ENCODE peak calls at places on chromosomes 11 and 22, in four cellular contexts. L, D, S and M are unnamed samples.
A peak's percentile ranks its signal among the peaks of the same experiment; 100 is the strongest.

GRCh38 chr11:96086111-96086510 is 162.2 kb upstream of the MTMR2 start:
- DNase-seq in S (no peak), D (no peak), L (no peak), M (no peak)

GRCh38 chr11:9304178-9304577 is 10.2 kb downstream of the TMEM41B start:
- DNase-seq in S (no peak), D (no peak), L (no peak), M (no peak)

GRCh38 chr11:126680109-126680508 is 320.5 kb downstream of the KIRREL3 start:
- DNase-seq in S (no peak), L (no peak), D (no peak), M (no peak)

GRCh38 chr11:77449060-77449521 is 24.8 kb downstream of the PAK1 start:
- DNase-seq in D (no peak), S (no peak), L (no peak), M (peak; percentile 86)

GRCh38 chr11:5246772-5247478 is 2.7 kb downstream of the HBG1 start:
- DNase-seq in L (no peak), D (no peak), S (no peak), M (no peak)

GRCh38 chr11:113681711-113682410 is 24.2 kb downstream of the TMPRSS5 start:
- DNase-seq in S (no peak), L (peak; percentile 30), D (no peak), M (no peak)

GRCh38 chr22:37762389-37762836 is 45.3 kb upstream of the GCAT start:
- DNase-seq in S (no peak), L (no peak), D (no peak), M (peak; percentile 55)

GRCh38 chr22:42428025-42428424 is 4.2 kb downstream of the NFAM1 start:
- DNase-seq in D (no peak), S (no peak), L (no peak), M (no peak)

GRCh38 chr22:36467042-36467810 is 14.2 kb downstream of the TXN2 start:
- DNase-seq in L (no peak), D (no peak), S (no peak), M (no peak)

GRCh38 chr22:31144223-31144622 is 3.9 kb upstream of the PLA2G3 start:
- DNase-seq in S (no peak), D (no peak), L (no peak), M (no peak)

GRCh38 chr11:73267921-73268540 is 4.1 kb upstream of the P2RY6 start:
- DNase-seq in S (peak; percentile 11), L (no peak), D (no peak), M (no peak)

GRCh38 chr11:115244758-115245157 is 259.5 kb downstream of the CADM1 start:
- DNase-seq in D (no peak), S (no peak), L (no peak), M (no peak)

GRCh38 chr11:126345759-126346585 is 9.5 kb upstream of the ST3GAL4 start:
- DNase-seq in L (no peak), S (no peak), D (no peak), M (peak; percentile 84)

GRCh38 chr11:118166641-118167040 is 9.8 kb downstream of the SCN2B start:
- DNase-seq in L (no peak), S (no peak), D (no peak), M (no peak)

GRCh38 chr22:38186429-38186828 is 4.8 kb upstream of the PLA2G6 start:
- DNase-seq in S (no peak), D (no peak), L (no peak), M (no peak)

GRCh38 chr22:35349704-35350538 is 31.0 kb upstream of the HMOX1 start:
- DNase-seq in D (no peak), S (no peak), L (no peak), M (no peak)

GRCh38 chr11:42951266-42951665 is 360.5 kb upstream of the API5 start:
- DNase-seq in D (no peak), L (peak; percentile 50), S (peak; percentile 31), M (no peak)

GRCh38 chr22:24157783-24158170 is 23.5 kb upstream of the SUSD2 start:
- DNase-seq in D (no peak), S (no peak), L (no peak), M (no peak)
- TF ChIP-seq POLR2AphosphoS5 in D (no peak), S (no peak), L (no peak), M (no peak)

GRCh38 chr11:31881825-31882224 is 70.7 kb upstream of the PAX6 start:
- DNase-seq in L (no peak), D (no peak), S (no peak), M (no peak)

GRCh38 chr11:31884080-31884479 is 73.0 kb upstream of the PAX6 start:
- DNase-seq in D (no peak), L (no peak), S (no peak), M (no peak)

GRCh38 chr11:31883435-31883834 is 72.3 kb upstream of the PAX6 start:
- DNase-seq in D (no peak), L (no peak), S (no peak), M (no peak)

GRCh38 chr11:31882951-31883392 is 71.8 kb upstream of the PAX6 start:
- DNase-seq in S (no peak), D (no peak), L (no peak), M (no peak)

GRCh38 chr11:31887180-31887579 is 76.1 kb upstream of the PAX6 start:
- DNase-seq in L (no peak), S (no peak), D (no peak), M (no peak)
- TF ChIP-seq CTCF in L (no peak), S (no peak), D (peak; percentile 53), M (no peak)

DNA sequence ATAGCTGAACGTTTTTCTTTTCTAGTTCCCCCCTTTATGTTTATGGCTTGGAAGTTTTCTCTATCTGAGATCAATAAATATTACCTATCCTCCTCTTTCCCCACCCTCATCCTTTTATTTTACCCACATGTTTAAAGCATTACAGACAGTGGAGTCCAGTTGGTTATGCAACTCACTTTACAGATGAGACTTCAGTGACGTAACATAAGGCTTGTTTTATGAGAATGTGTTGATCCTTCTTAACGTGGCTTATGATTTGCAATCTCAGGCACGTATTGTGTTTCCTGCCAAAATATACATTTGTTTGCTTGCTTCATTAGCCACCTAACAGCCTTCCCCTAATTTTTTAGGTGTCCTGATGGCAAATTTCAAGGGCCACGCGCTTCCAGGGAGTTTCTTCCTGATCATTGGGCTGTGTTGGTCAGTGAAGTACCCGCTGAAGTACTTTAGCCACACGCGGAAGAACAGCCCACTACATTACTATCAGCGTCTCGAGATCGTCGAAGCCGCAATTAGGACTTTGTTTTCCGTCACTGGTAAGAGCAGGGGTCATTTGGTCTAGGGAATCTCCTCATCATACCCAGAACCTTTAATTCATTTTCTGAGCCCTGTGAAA is 36.6 kb downstream of the TMEM45B start:
- DNase-seq in D (no peak), S (no peak), L (no peak), M (no peak)
- TF ChIP-seq POLR2AphosphoS5 in D (no peak), S (no peak), L (peak; percentile 11), M (no peak)

DNA sequence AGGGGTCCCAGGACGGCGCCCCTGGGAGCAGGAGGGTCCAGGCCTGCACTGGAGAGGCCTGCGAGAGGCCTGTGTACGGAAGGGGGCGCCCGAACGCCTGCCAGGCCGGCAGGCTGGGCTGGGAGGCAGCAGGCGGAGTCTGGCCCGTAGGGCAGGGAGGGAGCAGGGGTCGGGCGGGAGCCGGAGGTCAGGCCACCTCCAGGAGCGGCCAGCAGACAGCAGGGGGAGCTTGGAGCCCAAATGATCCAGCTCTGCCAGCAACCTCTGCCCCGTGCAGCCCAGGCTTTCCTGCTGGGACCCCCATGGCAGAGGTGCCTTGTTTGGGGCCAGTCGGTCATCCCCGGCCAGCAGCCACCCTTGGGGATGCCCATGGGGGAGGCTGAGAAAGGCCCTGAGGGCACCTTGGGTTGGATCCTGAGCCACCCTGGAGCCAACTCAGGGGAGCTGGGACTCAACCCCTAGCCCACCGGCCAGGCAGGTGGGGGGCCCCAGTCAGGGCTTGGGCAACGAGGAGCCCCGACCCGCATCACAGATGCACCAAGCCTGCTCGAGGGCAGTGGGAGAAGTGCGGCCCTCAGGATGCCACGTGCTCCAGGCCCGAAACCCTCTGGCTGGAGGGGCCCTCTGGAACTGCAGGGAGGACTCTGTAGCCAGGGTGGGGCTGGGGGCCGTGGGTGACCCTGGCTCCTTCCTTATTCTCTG is 9.6 kb upstream of the SYT8 start:
- DNase-seq in D (no peak), S (peak; percentile 70), L (no peak), M (no peak)
- TF ChIP-seq CTCF in D (peak; percentile 99), S (peak; percentile 37), L (peak; percentile 12), M (peak; percentile 24)